ENCODE peak calls at places on chromosomes 5 and 9, in nine cellular contexts. K is stimulated activated CD8-positive, alpha-beta memory T cell treated with anti-CD3 and anti-CD28 coated beads, Interleukin-4, amount 100 ng/mL, for 4 hours; Z is dorsolateral prefrontal cortex; B is endothelial cell; D is fibroblast of pulmonary artery; P is CMK; I is osteocyte; E is HepG2; A is ascending aorta. H is an unnamed sample.

GRCh38 chr5:128083811-128084227 is 253 bp downstream of the SLC12A2 start:
- DNase-seq in I (peak; percentile 92), Z (no peak), A (no peak), D (no peak), P (no peak), E (peak; percentile 4), B (peak; percentile 71), K (no peak), H (no peak)

GRCh38 chr5:131538177-131538593 is 96.8 kb downstream of the RAPGEF6 start:
- DNase-seq in E (peak; percentile 25), I (no peak), K (no peak), Z (no peak), D (peak; percentile 83), A (no peak), P (no peak), B (no peak), H (no peak)

GRCh38 chr5:120465281-120465961 is 1.3 kb downstream of the PRR16 start:
- DNase-seq in A (peak; percentile 78), I (peak; percentile 84), E (no peak), P (no peak), K (no peak), D (no peak), B (peak; percentile 36), Z (peak; percentile 44), H (no peak)

GRCh38 chr9:113219186-113219936 is 1.7 kb downstream of the FKBP15 start:
- DNase-seq in D (no peak), K (no peak), A (no peak), E (no peak), I (no peak), Z (no peak), B (no peak), P (no peak), H (no peak)

GRCh38 chr5:87097664-87098063 is 170.0 kb upstream of the RASA1 start:
- DNase-seq in E (no peak), A (no peak), Z (no peak), D (no peak), K (no peak), I (no peak), B (no peak), P (no peak), H (no peak)

GRCh38 chr5:107560377-107560776 is 110.4 kb downstream of the EFNA5 start:
- DNase-seq in K (no peak), Z (no peak), P (no peak), D (no peak), B (no peak), I (no peak), E (no peak), A (no peak), H (no peak)

GRCh38 chr9:129823163-129823933 is 588 bp downstream of the TOR1A start:
- DNase-seq in A (no peak), P (no peak), Z (no peak), D (peak; percentile 37), I (no peak), E (no peak), B (peak; percentile 38), K (no peak), H (no peak)

GRCh38 chr5:143470120-143470519 is 66.6 kb upstream of the NR3C1 start:
- DNase-seq in Z (no peak), A (no peak), E (no peak), P (no peak), B (no peak), D (no peak), K (no peak), I (no peak), H (no peak)

GRCh38 chr9:38418366-38418765 is 5.9 kb downstream of the IGFBPL1 start:
- DNase-seq in B (no peak), Z (no peak), D (no peak), K (no peak), I (no peak), E (no peak), A (no peak), P (no peak), H (no peak)

GRCh38 chr5:32275421-32275765 is 37.3 kb downstream of the MTMR12 start:
- DNase-seq in K (no peak), P (no peak), D (peak; percentile 44), I (no peak), A (no peak), E (peak; percentile 81), B (no peak), Z (no peak), H (no peak)

GRCh38 chr5:14250094-14250777 is 107.1 kb downstream of the TRIO start:
- DNase-seq in Z (peak; percentile 93), I (no peak), B (no peak), P (no peak), D (peak; percentile 86), K (no peak), A (no peak), E (peak; percentile 19), H (peak; percentile 87)

GRCh38 chr5:3377176-3377575 is 218.5 kb upstream of the IRX1 start:
- DNase-seq in D (no peak), Z (no peak), K (no peak), B (no peak), P (no peak), I (peak; percentile 75), A (peak; percentile 37), E (no peak), H (no peak)

GRCh38 chr5:176541338-176542134 is 4.3 kb upstream of the RNF44 start:
- DNase-seq in D (peak; percentile 64), A (no peak), B (peak; percentile 61), Z (no peak), I (no peak), P (peak; percentile 73), E (peak; percentile 65), K (peak; percentile 32), H (no peak)

GRCh38 chr9:27473135-27473534 is 51.0 kb upstream of the IFNK start:
- DNase-seq in D (no peak), A (peak; percentile 71), P (no peak), E (no peak), Z (peak; percentile 36), B (no peak), K (no peak), I (no peak), H (no peak)

GRCh38 chr9:21812945-21813568 is 10.6 kb downstream of the MTAP start:
- DNase-seq in A (peak; percentile 73), P (no peak), K (peak; percentile 16), I (peak; percentile 89), Z (peak; percentile 81), D (peak; percentile 86), B (peak; percentile 79), E (peak; percentile 51), H (no peak)

GRCh38 chr9:14865206-14865605 is 45.0 kb downstream of the FREM1 start:
- DNase-seq in B (no peak), A (no peak), K (no peak), E (no peak), P (no peak), Z (no peak), I (no peak), D (no peak), H (no peak)

GRCh38 chr5:14720236-14720923 is 55.9 kb downstream of the OTULIN start:
- DNase-seq in P (no peak), K (no peak), D (peak; percentile 52), E (no peak), Z (no peak), B (no peak), I (no peak), A (no peak), H (no peak)

GRCh38 chr5:65512170-65512937 is 30.6 kb upstream of the ADAMTS6 start:
- DNase-seq in Z (no peak), K (no peak), B (no peak), D (no peak), E (no peak), I (no peak), A (no peak), P (no peak), H (no peak)

GRCh38 chr9:105259274-105259673 is 14.8 kb downstream of the SLC44A1 start:
- DNase-seq in I (no peak), Z (no peak), A (no peak), P (no peak), E (no peak), D (no peak), K (no peak), B (no peak), H (no peak)

GRCh38 chr9:89637787-89638186 is 33.0 kb downstream of the GADD45G start:
- DNase-seq in K (no peak), A (no peak), I (no peak), E (no peak), B (no peak), D (no peak), Z (no peak), P (no peak), H (no peak)

GRCh38 chr5:84191296-84191695 is 193.4 kb downstream of the EDIL3 start:
- DNase-seq in P (no peak), A (no peak), B (no peak), D (peak; percentile 6), K (no peak), E (no peak), Z (no peak), I (no peak), H (no peak)

GRCh38 chr9:136059321-136059791 is 35.7 kb downstream of the NACC2 start:
- DNase-seq in I (peak; percentile 83), P (no peak), A (no peak), E (no peak), Z (no peak), D (no peak), K (no peak), B (peak; percentile 6), H (no peak)

GRCh38 chr9:19948021-19948420 is 159.2 kb upstream of the SLC24A2 start:
- DNase-seq in K (no peak), E (no peak), B (no peak), D (peak; percentile 24), P (no peak), A (no peak), I (no peak), Z (no peak), H (no peak)

GRCh38 chr5:31237159-31237558 is 43.7 kb downstream of the CDH6 start:
- DNase-seq in I (no peak), D (peak; percentile 26), P (no peak), K (no peak), E (peak; percentile 6), A (no peak), Z (no peak), B (no peak), H (no peak)

GRCh38 chr9:122930933-122931850 is at the start of gene ZBTB26:
- DNase-seq in Z (peak; percentile 97), B (peak; percentile 91), P (peak; percentile 87), K (peak; percentile 82), E (peak; percentile 94), D (peak; percentile 94), I (peak; percentile 96), A (peak; percentile 97), H (peak; percentile 78)

GRCh38 chr9:647522-647921 is 194.0 kb upstream of the DMRT1 start:
- DNase-seq in I (no peak), K (no peak), P (no peak), A (no peak), E (no peak), Z (no peak), D (no peak), B (no peak), H (no peak)

GRCh38 chr5:61301820-61302563 is 30.1 kb upstream of the ZSWIM6 start:
- DNase-seq in P (no peak), B (no peak), I (no peak), A (peak; percentile 94), Z (peak; percentile 50), E (peak; percentile 98), K (no peak), D (peak; percentile 99), H (no peak)

GRCh38 chr5:93100976-93101375 is 480.0 kb downstream of the NR2F1-AS1 start:
- DNase-seq in A (no peak), I (no peak), Z (no peak), D (peak; percentile 45), B (no peak), E (no peak), K (no peak), P (no peak), H (no peak)

GRCh38 chr5:9546973-9547947 is 1.4 kb upstream of the SEMA5A start:
- DNase-seq in A (peak; percentile 73), K (no peak), Z (no peak), I (peak; percentile 89), D (peak; percentile 71), E (no peak), B (peak; percentile 10), P (no peak), H (no peak)

GRCh38 chr5:128406863-128407262 is 131.2 kb downstream of the FBN2 start:
- DNase-seq in D (no peak), I (no peak), P (no peak), Z (no peak), E (no peak), K (no peak), B (no peak), A (no peak), H (no peak)

GRCh38 chr5:115428248-115428647 is 116.3 kb downstream of the FEM1C start:
- DNase-seq in Z (no peak), D (no peak), A (no peak), B (no peak), I (no peak), E (no peak), K (no peak), P (no peak), H (no peak)